ENCODE peak calls at places on chromosomes 16 and 17, in four cellular contexts. U, V, W and B are unnamed samples.

GRCh38 chr17:18025596-18026407 is 13.2 kb downstream of the ATPAF2 start:
- DNase-seq in U (no peak), V (no peak), W (peak; percentile 70), B (peak; percentile 37)

GRCh38 chr16:86022381-86022960 is 123.5 kb downstream of the IRF8 start:
- DNase-seq in U (no peak), V (no peak), W (no peak), B (no peak)

GRCh38 chr17:39791296-39791992 is 53.7 kb downstream of the GRB7 start:
- DNase-seq in U (no peak), V (no peak), W (no peak), B (no peak)

GRCh38 chr17:82320956-82321927 is 3.8 kb upstream of the CD7 start:
- DNase-seq in U (no peak), V (no peak), W (no peak), B (peak; percentile 67)

GRCh38 chr16:75323198-75323597 is 71.8 kb upstream of the BCAR1 start:
- DNase-seq in U (no peak), V (no peak), W (peak; percentile 15), B (no peak)

GRCh38 chr16:14510939-14511797 is 118.9 kb downstream of the PARN start:
- DNase-seq in U (no peak), V (peak; percentile 66), W (peak; percentile 40), B (no peak)

GRCh38 chr17:80833952-80834895 is 157.4 kb upstream of the CHMP6 start:
- DNase-seq in U (peak; percentile 25), V (peak; percentile 74), W (no peak), B (peak; percentile 17)

GRCh38 chr17:2230877-2231276 is 72.7 kb downstream of the SMG6 start:
- DNase-seq in U (no peak), V (peak; percentile 69), W (peak; percentile 38), B (peak; percentile 10)

GRCh38 chr16:49749816-49750215 is 106.1 kb downstream of the ZNF423 start:
- DNase-seq in U (no peak), V (no peak), W (no peak), B (no peak)

GRCh38 chr17:14940112-14940945 is 324.8 kb downstream of the PMP22 start:
- DNase-seq in U (no peak), V (peak; percentile 29), W (no peak), B (no peak)

GRCh38 chr16:12538667-12539081 is 265.0 kb downstream of the CPPED1 start:
- DNase-seq in U (no peak), V (no peak), W (no peak), B (no peak)

GRCh38 chr17:6749519-6749918 is 6.3 kb upstream of the XAF1 start:
- DNase-seq in U (no peak), V (peak; percentile 46), W (no peak), B (no peak)

GRCh38 chr17:28684963-28685362 is 23.0 kb downstream of the SUPT6H start:
- DNase-seq in U (peak; percentile 58), V (peak; percentile 43), W (peak; percentile 13), B (peak; percentile 51)

GRCh38 chr16:86772671-86773338 is 194.5 kb downstream of the FOXL1 start:
- DNase-seq in U (no peak), V (peak; percentile 42), W (peak; percentile 24), B (no peak)

GRCh38 chr16:89375021-89375420 is 115.3 kb downstream of the ANKRD11 start:
- DNase-seq in U (no peak), V (peak; percentile 58), W (no peak), B (no peak)

GRCh38 chr17:1776328-1776727 is 14.5 kb downstream of the SERPINF1 start:
- DNase-seq in U (no peak), V (no peak), W (no peak), B (no peak)

GRCh38 chr17:65182233-65182632 is 45.1 kb downstream of the RGS9 start:
- DNase-seq in U (no peak), V (no peak), W (no peak), B (no peak)

GRCh38 chr17:11900655-11901054 is 96.6 kb downstream of the ZNF18 start:
- DNase-seq in U (no peak), V (no peak), W (no peak), B (no peak)

GRCh38 chr17:17710728-17711541 is 29.7 kb downstream of the RAI1 start:
- DNase-seq in U (no peak), V (peak; percentile 91), W (peak; percentile 94), B (peak; percentile 56)

GRCh38 chr16:6099102-6099501 is 1001.5 kb upstream of the EEF2KMT start:
- DNase-seq in U (no peak), V (no peak), W (no peak), B (no peak)

GRCh38 chr16:56603589-56603988 is 4.8 kb upstream of the MT2A start:
- DNase-seq in U (peak; percentile 17), V (peak; percentile 63), W (peak; percentile 68), B (peak; percentile 65)

GRCh38 chr16:88442811-88443576 is 10.1 kb upstream of the ZFPM1 start:
- DNase-seq in U (peak; percentile 39), V (peak; percentile 71), W (peak; percentile 54), B (peak; percentile 55)

GRCh38 chr17:79919164-79919585 is 79.9 kb upstream of the CBX4 start:
- DNase-seq in U (peak; percentile 84), V (no peak), W (peak; percentile 30), B (peak; percentile 94)

GRCh38 chr17:8946476-8946875 is 19.0 kb downstream of the PIK3R5 start:
- DNase-seq in U (no peak), V (no peak), W (no peak), B (no peak)

GRCh38 chr16:14658063-14658462 is 25.3 kb downstream of the BFAR start:
- DNase-seq in U (no peak), V (peak; percentile 47), W (peak; percentile 48), B (peak; percentile 39)

GRCh38 chr17:78933959-78934568 is 8.9 kb upstream of the TIMP2 start:
- DNase-seq in U (peak; percentile 74), V (peak; percentile 99), W (peak; percentile 95), B (peak; percentile 85)

GRCh38 chr17:82315703-82316358 is 1.6 kb downstream of the CD7 start:
- DNase-seq in U (no peak), V (no peak), W (no peak), B (no peak)

GRCh38 chr17:7842380-7842949 is 8.4 kb downstream of the KDM6B start:
- DNase-seq in U (peak; percentile 81), V (peak; percentile 89), W (peak; percentile 94), B (peak; percentile 56)

GRCh38 chr16:81137012-81137335 is 40.8 kb upstream of the GCSH start:
- DNase-seq in U (no peak), V (peak; percentile 58), W (no peak), B (no peak)